ENCODE peak calls at places on chromosomes 4 and X, in four cellular contexts. One of them, this sample, is unnamed.
A peak's percentile ranks its signal among the peaks of the same experiment; 100 is the strongest.

GRCh38 chrX:117510453-117510852 is 606.2 kb downstream of the KLHL13 start:
- DNase-seq in mammary epithelial cell: no peak
- DNase-seq in breast epithelium: no peak
- DNase-seq in CD8-positive, alpha-beta memory T cell: no peak
- DNase-seq in this sample: no peak

GRCh38 chrX:150074175-150074574 is 135.9 kb upstream of the EOLA2 start:
- DNase-seq in breast epithelium: no peak
- DNase-seq in CD8-positive, alpha-beta memory T cell: no peak
- DNase-seq in mammary epithelial cell: no peak
- DNase-seq in this sample: no peak

GRCh38 chrX:30615229-30615628 is 37.7 kb upstream of the TASL start:
- DNase-seq in CD8-positive, alpha-beta memory T cell: no peak
- DNase-seq in mammary epithelial cell: peak; percentile 43
- DNase-seq in breast epithelium: no peak
- DNase-seq in this sample: no peak

GRCh38 chr4:88439161-88439760 is 17.7 kb upstream of the HERC5 start:
- DNase-seq in CD8-positive, alpha-beta memory T cell: no peak
- DNase-seq in breast epithelium: peak; percentile 36
- DNase-seq in mammary epithelial cell: peak; percentile 60
- DNase-seq in this sample: no peak

GRCh38 chr4:67892905-67893304 is 9.1 kb upstream of the TMPRSS11D start:
- DNase-seq in breast epithelium: no peak
- DNase-seq in CD8-positive, alpha-beta memory T cell: no peak
- DNase-seq in mammary epithelial cell: no peak
- DNase-seq in this sample: no peak

GRCh38 chrX:42459735-42460134 is 318.2 kb downstream of the PPP1R2C start:
- DNase-seq in breast epithelium: no peak
- DNase-seq in CD8-positive, alpha-beta memory T cell: no peak
- DNase-seq in mammary epithelial cell: no peak
- DNase-seq in this sample: no peak

GRCh38 chrX:134797390-134797700 is 139.1 kb upstream of the PLAC1 start:
- DNase-seq in CD8-positive, alpha-beta memory T cell: no peak
- DNase-seq in mammary epithelial cell: no peak
- DNase-seq in breast epithelium: no peak
- DNase-seq in this sample: no peak

GRCh38 chr4:162952232-162952631 is 214.5 kb downstream of the NAF1 start:
- DNase-seq in mammary epithelial cell: peak; percentile 51
- DNase-seq in breast epithelium: no peak
- DNase-seq in CD8-positive, alpha-beta memory T cell: no peak
- DNase-seq in this sample: no peak

GRCh38 chrX:123959281-123960063 is 2.0 kb upstream of the STAG2 start:
- DNase-seq in breast epithelium: peak; percentile 42
- DNase-seq in CD8-positive, alpha-beta memory T cell: no peak
- DNase-seq in mammary epithelial cell: peak; percentile 28
- DNase-seq in this sample: no peak

GRCh38 chr4:76977731-76978350 is 28.3 kb downstream of the SEPTIN11 start:
- DNase-seq in CD8-positive, alpha-beta memory T cell: no peak
- DNase-seq in mammary epithelial cell: peak; percentile 51
- DNase-seq in breast epithelium: no peak
- DNase-seq in this sample: no peak

GRCh38 chrX:19462231-19462630 is 53.1 kb downstream of the MAP3K15 start:
- DNase-seq in breast epithelium: no peak
- DNase-seq in CD8-positive, alpha-beta memory T cell: no peak
- DNase-seq in mammary epithelial cell: no peak
- DNase-seq in this sample: no peak

GRCh38 chr4:89482248-89482647 is 174.6 kb upstream of the GPRIN3 start:
- DNase-seq in breast epithelium: no peak
- DNase-seq in CD8-positive, alpha-beta memory T cell: no peak
- DNase-seq in mammary epithelial cell: peak; percentile 39
- DNase-seq in this sample: no peak

GRCh38 chr4:125741825-125742452 is 427.2 kb downstream of the FAT4 start:
- DNase-seq in CD8-positive, alpha-beta memory T cell: no peak
- DNase-seq in breast epithelium: no peak
- DNase-seq in mammary epithelial cell: peak; percentile 20
- DNase-seq in this sample: no peak

GRCh38 chr4:76622126-76622525 is 187.1 kb downstream of the SHROOM3 start:
- DNase-seq in breast epithelium: no peak
- DNase-seq in CD8-positive, alpha-beta memory T cell: no peak
- DNase-seq in mammary epithelial cell: peak; percentile 88
- DNase-seq in this sample: no peak

GRCh38 chr4:7217453-7218310 is 25.3 kb downstream of the SORCS2 start:
- DNase-seq in CD8-positive, alpha-beta memory T cell: no peak
- DNase-seq in breast epithelium: no peak
- DNase-seq in mammary epithelial cell: peak; percentile 46
- DNase-seq in this sample: no peak

GRCh38 chr4:56448301-56448700 is 12.2 kb downstream of the PAICS start:
- DNase-seq in CD8-positive, alpha-beta memory T cell: no peak
- DNase-seq in mammary epithelial cell: no peak
- DNase-seq in breast epithelium: no peak
- DNase-seq in this sample: no peak

GRCh38 chr4:148445071-148445902 is 3.1 kb upstream of the NR3C2 start:
- DNase-seq in CD8-positive, alpha-beta memory T cell: peak; percentile 61
- DNase-seq in mammary epithelial cell: no peak
- DNase-seq in breast epithelium: peak; percentile 45
- DNase-seq in this sample: peak; percentile 89

GRCh38 chr4:17578482-17578891 is 1.5 kb downstream of the LAP3 start:
- DNase-seq in CD8-positive, alpha-beta memory T cell: no peak
- DNase-seq in breast epithelium: no peak
- DNase-seq in mammary epithelial cell: no peak
- DNase-seq in this sample: no peak

GRCh38 chr4:87224036-87224923 is 3.9 kb upstream of the KLHL8 start:
- DNase-seq in CD8-positive, alpha-beta memory T cell: no peak
- DNase-seq in mammary epithelial cell: no peak
- DNase-seq in breast epithelium: no peak
- DNase-seq in this sample: no peak

GRCh38 chrX:115966920-115967319 is 203.6 kb upstream of the AGTR2 start:
- DNase-seq in breast epithelium: no peak
- DNase-seq in CD8-positive, alpha-beta memory T cell: no peak
- DNase-seq in mammary epithelial cell: no peak
- DNase-seq in this sample: no peak

GRCh38 chrX:17535229-17535628 is 160.2 kb downstream of the NHS start:
- DNase-seq in mammary epithelial cell: peak; percentile 32
- DNase-seq in breast epithelium: no peak
- DNase-seq in CD8-positive, alpha-beta memory T cell: no peak
- DNase-seq in this sample: no peak

GRCh38 chr4:84905646-84906045 is 60.8 kb downstream of the WDFY3 start:
- DNase-seq in CD8-positive, alpha-beta memory T cell: no peak
- DNase-seq in breast epithelium: no peak
- DNase-seq in mammary epithelial cell: no peak
- DNase-seq in this sample: no peak

GRCh38 chrX:44874481-44875184 is 1.6 kb downstream of the KDM6A start:
- DNase-seq in mammary epithelial cell: peak; percentile 47
- DNase-seq in breast epithelium: no peak
- DNase-seq in CD8-positive, alpha-beta memory T cell: peak; percentile 9
- DNase-seq in this sample: peak; percentile 60

GRCh38 chrX:129705377-129705925 is 33.3 kb upstream of the XPNPEP2 start:
- DNase-seq in breast epithelium: no peak
- DNase-seq in mammary epithelial cell: no peak
- DNase-seq in CD8-positive, alpha-beta memory T cell: no peak
- DNase-seq in this sample: no peak

GRCh38 chrX:129704491-129704890 is 34.3 kb upstream of the XPNPEP2 start:
- DNase-seq in CD8-positive, alpha-beta memory T cell: no peak
- DNase-seq in mammary epithelial cell: no peak
- DNase-seq in breast epithelium: no peak
- DNase-seq in this sample: no peak

GRCh38 chrX:129701624-129702069 is 37.1 kb upstream of the XPNPEP2 start:
- DNase-seq in breast epithelium: peak; percentile 23
- DNase-seq in CD8-positive, alpha-beta memory T cell: no peak
- DNase-seq in mammary epithelial cell: no peak
- DNase-seq in this sample: no peak

GRCh38 chrX:129705988-129706387 is 32.8 kb upstream of the XPNPEP2 start:
- DNase-seq in CD8-positive, alpha-beta memory T cell: no peak
- DNase-seq in mammary epithelial cell: no peak
- DNase-seq in breast epithelium: no peak
- DNase-seq in this sample: no peak

DNA sequence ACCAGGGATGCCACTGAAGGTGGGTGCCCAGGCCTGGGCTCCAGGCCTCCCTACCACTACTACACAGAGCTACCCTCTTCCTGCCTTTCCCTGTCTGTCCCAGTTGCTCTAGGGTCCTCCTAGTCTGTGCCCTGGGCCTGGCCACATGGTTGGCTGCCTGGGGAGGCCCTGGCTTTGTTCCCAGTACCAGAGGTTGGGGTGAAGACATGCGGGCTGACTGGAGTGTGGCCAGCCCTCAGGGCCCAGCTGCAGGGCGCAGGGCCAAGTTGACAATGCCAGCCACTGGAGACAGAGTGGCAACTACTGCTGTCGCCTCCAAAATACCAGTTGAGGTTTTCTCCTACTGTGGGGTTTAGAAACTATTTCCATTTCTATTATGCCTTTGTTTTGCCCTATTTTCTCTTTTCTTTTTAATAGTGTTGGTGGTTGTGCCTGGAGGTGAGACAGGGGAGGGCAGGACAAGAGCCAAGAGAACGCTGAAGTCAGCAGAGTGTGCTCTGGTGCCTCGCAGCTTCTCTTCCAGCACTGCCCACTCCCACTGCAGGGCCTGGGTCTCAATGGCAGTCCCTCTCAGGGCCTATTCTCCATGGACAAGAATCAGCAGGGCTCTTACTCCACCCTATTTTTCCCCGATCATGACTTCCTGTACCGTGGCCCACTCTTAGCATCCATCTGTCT is 32.2 kb upstream of the XPNPEP2 start:
- DNase-seq in breast epithelium: peak; percentile 33
- DNase-seq in CD8-positive, alpha-beta memory T cell: no peak
- DNase-seq in mammary epithelial cell: peak; percentile 10
- DNase-seq in this sample: no peak
- H3K27me3 ChIP-seq in breast epithelium: no peaks in the 10 kb centered on the region
- H3K27me3 ChIP-seq in CD8-positive, alpha-beta memory T cell: no peaks in the 10 kb centered on the region
- H3K27me3 ChIP-seq in mammary epithelial cell: no peaks in the 10 kb centered on the region
- H3K27me3 ChIP-seq in this sample: no peaks in the 10 kb centered on the region

DNA sequence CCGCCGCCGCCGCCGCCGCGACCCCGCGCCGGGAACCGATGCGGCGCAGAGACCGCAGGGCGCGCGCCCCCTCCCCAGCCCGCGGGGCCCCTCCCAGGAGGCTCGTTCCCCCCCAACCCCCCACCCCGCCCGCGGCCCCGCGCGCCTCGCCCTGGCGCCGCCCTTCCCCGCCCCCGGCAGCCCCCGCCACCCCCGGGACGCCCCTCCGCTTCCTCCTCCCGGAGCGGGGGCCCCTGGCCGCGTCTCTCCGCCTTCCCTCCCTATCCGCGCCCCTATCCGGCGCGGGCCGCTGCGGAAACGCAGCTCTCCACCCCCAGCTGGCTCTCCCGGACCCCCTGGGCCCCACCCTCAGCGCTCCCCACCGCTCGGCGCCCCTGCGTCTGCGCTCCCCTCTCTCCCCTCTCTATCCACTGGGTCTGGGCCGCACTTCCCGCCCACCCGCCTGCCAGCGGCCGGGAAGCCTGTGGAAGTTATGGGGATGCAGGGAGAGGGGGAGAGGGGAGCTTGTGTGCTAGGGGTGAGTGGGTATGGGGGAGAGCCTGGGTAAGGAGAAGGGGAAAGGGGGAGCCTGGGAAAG is at the start of gene TMEM271:
- DNase-seq in mammary epithelial cell: no peak
- DNase-seq in breast epithelium: no peak
- DNase-seq in CD8-positive, alpha-beta memory T cell: no peak
- DNase-seq in this sample: no peak
- H3K27me3 ChIP-seq in mammary epithelial cell: peaks cover 42% of the 10 kb centered on the region
- H3K27me3 ChIP-seq in breast epithelium: peaks cover 8% of the 10 kb centered on the region
- H3K27me3 ChIP-seq in CD8-positive, alpha-beta memory T cell: peaks cover 4% of the 10 kb centered on the region
- H3K27me3 ChIP-seq in this sample: peaks cover 32% of the 10 kb centered on the region

GRCh38 chr4:146640021-146640425 is 1.3 kb downstream of the POU4F2 start:
- DNase-seq in CD8-positive, alpha-beta memory T cell: no peak
- DNase-seq in breast epithelium: no peak
- DNase-seq in mammary epithelial cell: no peak
- DNase-seq in this sample: no peak

GRCh38 chr4:146640459-146641061 is 1.9 kb downstream of the POU4F2 start:
- DNase-seq in mammary epithelial cell: no peak
- DNase-seq in CD8-positive, alpha-beta memory T cell: no peak
- DNase-seq in breast epithelium: no peak
- DNase-seq in this sample: no peak

GRCh38 chr4:146639414-146639814 is 721 bp downstream of the POU4F2 start:
- DNase-seq in mammary epithelial cell: no peak
- DNase-seq in CD8-positive, alpha-beta memory T cell: no peak
- DNase-seq in breast epithelium: no peak
- DNase-seq in this sample: no peak

GRCh38 chr4:146637853-146638800 is 566 bp upstream of the POU4F2 start:
- DNase-seq in mammary epithelial cell: no peak
- DNase-seq in breast epithelium: no peak
- DNase-seq in CD8-positive, alpha-beta memory T cell: no peak
- DNase-seq in this sample: no peak

GRCh38 chr4:146638801-146639351 is at the start of gene POU4F2:
- DNase-seq in mammary epithelial cell: no peak
- DNase-seq in CD8-positive, alpha-beta memory T cell: no peak
- DNase-seq in breast epithelium: no peak
- DNase-seq in this sample: no peak
- H3K27me3 ChIP-seq in mammary epithelial cell: peaks cover 63% of the 10 kb centered on the region
- H3K27me3 ChIP-seq in CD8-positive, alpha-beta memory T cell: peaks cover 4% of the 10 kb centered on the region
- H3K27me3 ChIP-seq in breast epithelium: peaks cover 20% of the 10 kb centered on the region
- H3K27me3 ChIP-seq in this sample: peaks cover 33% of the 10 kb centered on the region

GRCh38 chr4:155319506-155319905 is 57.3 kb downstream of the MAP9 start:
- DNase-seq in CD8-positive, alpha-beta memory T cell: no peak
- DNase-seq in breast epithelium: no peak
- DNase-seq in mammary epithelial cell: no peak
- DNase-seq in this sample: no peak

DNA sequence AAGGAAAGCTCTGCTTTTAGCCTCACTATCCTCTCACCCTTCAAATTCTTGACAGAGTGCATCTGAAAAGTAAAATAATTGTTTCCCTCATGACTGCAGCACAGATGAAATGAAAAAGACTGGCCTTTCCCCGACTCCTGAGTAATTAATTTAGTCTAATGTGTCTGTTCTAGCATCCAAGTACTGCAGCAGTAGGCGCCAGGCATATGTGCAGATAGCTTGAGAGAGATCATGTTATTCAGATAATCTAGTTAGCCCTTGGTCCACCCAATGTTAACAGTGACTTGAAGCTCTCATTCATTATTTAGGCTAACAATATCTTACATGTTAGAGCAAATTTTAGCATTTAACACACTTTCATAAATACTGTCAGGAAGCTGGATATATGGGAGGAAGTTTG is 54.0 kb downstream of the MAP9 start:
- DNase-seq in CD8-positive, alpha-beta memory T cell: no peak
- DNase-seq in breast epithelium: no peak
- DNase-seq in mammary epithelial cell: no peak
- DNase-seq in this sample: no peak
- H3K27me3 ChIP-seq in CD8-positive, alpha-beta memory T cell: no peaks in the 10 kb centered on the region
- H3K27me3 ChIP-seq in breast epithelium: no peaks in the 10 kb centered on the region
- H3K27me3 ChIP-seq in mammary epithelial cell: peaks cover 3% of the 10 kb centered on the region
- H3K27me3 ChIP-seq in this sample: no peaks in the 10 kb centered on the region

GRCh38 chrX:11399481-11399880 is 106.3 kb downstream of the AMELX start:
- DNase-seq in breast epithelium: no peak
- DNase-seq in CD8-positive, alpha-beta memory T cell: no peak
- DNase-seq in mammary epithelial cell: no peak
- DNase-seq in this sample: no peak

GRCh38 chrX:11406109-11406755 is 113.0 kb downstream of the AMELX start:
- DNase-seq in breast epithelium: no peak
- DNase-seq in mammary epithelial cell: peak; percentile 10
- DNase-seq in CD8-positive, alpha-beta memory T cell: no peak
- DNase-seq in this sample: no peak

GRCh38 chrX:11398139-11398538 is 104.9 kb downstream of the AMELX start:
- DNase-seq in mammary epithelial cell: no peak
- DNase-seq in CD8-positive, alpha-beta memory T cell: no peak
- DNase-seq in breast epithelium: no peak
- DNase-seq in this sample: no peak

GRCh38 chrX:11398785-11399184 is 105.6 kb downstream of the AMELX start:
- DNase-seq in breast epithelium: no peak
- DNase-seq in CD8-positive, alpha-beta memory T cell: no peak
- DNase-seq in mammary epithelial cell: no peak
- DNase-seq in this sample: no peak

GRCh38 chrX:11401966-11402365 is 108.8 kb downstream of the AMELX start:
- DNase-seq in CD8-positive, alpha-beta memory T cell: no peak
- DNase-seq in mammary epithelial cell: no peak
- DNase-seq in breast epithelium: no peak
- DNase-seq in this sample: no peak
- H3K27me3 ChIP-seq in CD8-positive, alpha-beta memory T cell: no peaks in the 10 kb centered on the region
- H3K27me3 ChIP-seq in mammary epithelial cell: peaks cover 4% of the 10 kb centered on the region
- H3K27me3 ChIP-seq in breast epithelium: no peaks in the 10 kb centered on the region
- H3K27me3 ChIP-seq in this sample: no peaks in the 10 kb centered on the region